ENCODE peak calls at places on chromosome 4, in nine cellular contexts. One of them, this sample, is unnamed. For H3K27me3, the result is how much of the 10 kb centered on the place peaks cover.

GRCh38 chr4:95215991-95216605 is 332.7 kb downstream of the UNC5C start:
- DNase-seq in naive thymus-derived CD4-positive, alpha-beta T cell: no peak
- DNase-seq in bronchial epithelial cell: no peak
- DNase-seq in thoracic aorta: no peak
- DNase-seq in left lung: no peak
- DNase-seq in CD4-positive, CD25-positive, alpha-beta regulatory T cell: no peak
- DNase-seq in CD4-positive, alpha-beta T cell: no peak
- DNase-seq in PC-9: no peak
- DNase-seq in heart right ventricle: no peak
- DNase-seq in this sample: no peak

GRCh38 chr4:128519163-128519810 is 231.7 kb upstream of the PGRMC2 start:
- DNase-seq in heart right ventricle: peak
- DNase-seq in CD4-positive, alpha-beta T cell: no peak
- DNase-seq in left lung: no peak
- DNase-seq in bronchial epithelial cell: no peak
- DNase-seq in CD4-positive, CD25-positive, alpha-beta regulatory T cell: no peak
- DNase-seq in thoracic aorta: no peak
- DNase-seq in naive thymus-derived CD4-positive, alpha-beta T cell: no peak
- DNase-seq in PC-9: no peak
- DNase-seq in this sample: no peak

GRCh38 chr4:101284546-101284945 is 62.8 kb downstream of the PPP3CA start:
- DNase-seq in bronchial epithelial cell: peak
- DNase-seq in naive thymus-derived CD4-positive, alpha-beta T cell: no peak
- DNase-seq in thoracic aorta: no peak
- DNase-seq in CD4-positive, CD25-positive, alpha-beta regulatory T cell: no peak
- DNase-seq in CD4-positive, alpha-beta T cell: no peak
- DNase-seq in PC-9: no peak
- DNase-seq in left lung: no peak
- DNase-seq in heart right ventricle: no peak
- DNase-seq in this sample: no peak

GRCh38 chr4:98516042-98516440 is 142.4 kb downstream of the TSPAN5 start:
- DNase-seq in CD4-positive, CD25-positive, alpha-beta regulatory T cell: no peak
- DNase-seq in naive thymus-derived CD4-positive, alpha-beta T cell: no peak
- DNase-seq in CD4-positive, alpha-beta T cell: no peak
- DNase-seq in thoracic aorta: no peak
- DNase-seq in left lung: no peak
- DNase-seq in PC-9: no peak
- DNase-seq in heart right ventricle: no peak
- DNase-seq in bronchial epithelial cell: peak
- DNase-seq in this sample: peak

GRCh38 chr4:118765399-118765798 is 70.5 kb downstream of the SEC24D start:
- DNase-seq in naive thymus-derived CD4-positive, alpha-beta T cell: no peak
- DNase-seq in CD4-positive, alpha-beta T cell: no peak
- DNase-seq in PC-9: no peak
- DNase-seq in left lung: no peak
- DNase-seq in heart right ventricle: peak
- DNase-seq in thoracic aorta: no peak
- DNase-seq in CD4-positive, CD25-positive, alpha-beta regulatory T cell: no peak
- DNase-seq in bronchial epithelial cell: peak
- DNase-seq in this sample: peak

GRCh38 chr4:188399834-188400233 is 260.6 kb downstream of the TRIML1 start:
- DNase-seq in naive thymus-derived CD4-positive, alpha-beta T cell: no peak
- DNase-seq in PC-9: no peak
- DNase-seq in left lung: no peak
- DNase-seq in bronchial epithelial cell: peak
- DNase-seq in CD4-positive, alpha-beta T cell: no peak
- DNase-seq in heart right ventricle: no peak
- DNase-seq in thoracic aorta: no peak
- DNase-seq in CD4-positive, CD25-positive, alpha-beta regulatory T cell: no peak
- DNase-seq in this sample: no peak

GRCh38 chr4:172688536-172688935 is 480.1 kb upstream of the GALNT7 start:
- DNase-seq in thoracic aorta: no peak
- DNase-seq in bronchial epithelial cell: no peak
- DNase-seq in PC-9: no peak
- DNase-seq in CD4-positive, alpha-beta T cell: no peak
- DNase-seq in CD4-positive, CD25-positive, alpha-beta regulatory T cell: no peak
- DNase-seq in left lung: no peak
- DNase-seq in heart right ventricle: no peak
- DNase-seq in naive thymus-derived CD4-positive, alpha-beta T cell: no peak
- DNase-seq in this sample: no peak

GRCh38 chr4:138851626-138852443 is 163.7 kb upstream of the NOCT start:
- DNase-seq in PC-9: no peak
- DNase-seq in naive thymus-derived CD4-positive, alpha-beta T cell: no peak
- DNase-seq in CD4-positive, alpha-beta T cell: no peak
- DNase-seq in CD4-positive, CD25-positive, alpha-beta regulatory T cell: no peak
- DNase-seq in left lung: no peak
- DNase-seq in heart right ventricle: no peak
- DNase-seq in thoracic aorta: no peak
- DNase-seq in bronchial epithelial cell: peak
- DNase-seq in this sample: no peak

GRCh38 chr4:24394041-24394440 is 190.3 kb downstream of the DHX15 start:
- DNase-seq in heart right ventricle: no peak
- DNase-seq in bronchial epithelial cell: peak
- DNase-seq in CD4-positive, CD25-positive, alpha-beta regulatory T cell: no peak
- DNase-seq in naive thymus-derived CD4-positive, alpha-beta T cell: no peak
- DNase-seq in thoracic aorta: no peak
- DNase-seq in left lung: no peak
- DNase-seq in PC-9: no peak
- DNase-seq in CD4-positive, alpha-beta T cell: no peak
- DNase-seq in this sample: peak

GRCh38 chr4:84994280-84994679 is 27.8 kb upstream of the WDFY3 start:
- DNase-seq in CD4-positive, CD25-positive, alpha-beta regulatory T cell: no peak
- DNase-seq in naive thymus-derived CD4-positive, alpha-beta T cell: no peak
- DNase-seq in heart right ventricle: peak
- DNase-seq in CD4-positive, alpha-beta T cell: no peak
- DNase-seq in left lung: no peak
- DNase-seq in PC-9: no peak
- DNase-seq in thoracic aorta: no peak
- DNase-seq in bronchial epithelial cell: no peak
- DNase-seq in this sample: no peak

GRCh38 chr4:86640469-86640868 is 46.4 kb downstream of the PTPN13 start:
- DNase-seq in CD4-positive, alpha-beta T cell: no peak
- DNase-seq in naive thymus-derived CD4-positive, alpha-beta T cell: no peak
- DNase-seq in thoracic aorta: no peak
- DNase-seq in CD4-positive, CD25-positive, alpha-beta regulatory T cell: no peak
- DNase-seq in heart right ventricle: no peak
- DNase-seq in PC-9: no peak
- DNase-seq in left lung: no peak
- DNase-seq in bronchial epithelial cell: peak
- DNase-seq in this sample: peak

GRCh38 chr4:15598644-15599043 is 56.5 kb downstream of the FBXL5 start:
- DNase-seq in CD4-positive, CD25-positive, alpha-beta regulatory T cell: no peak
- DNase-seq in PC-9: no peak
- DNase-seq in left lung: no peak
- DNase-seq in heart right ventricle: no peak
- DNase-seq in bronchial epithelial cell: no peak
- DNase-seq in thoracic aorta: no peak
- DNase-seq in CD4-positive, alpha-beta T cell: no peak
- DNase-seq in naive thymus-derived CD4-positive, alpha-beta T cell: no peak
- DNase-seq in this sample: no peak

GRCh38 chr4:15601862-15602261 is 53.3 kb downstream of the FBXL5 start:
- DNase-seq in CD4-positive, alpha-beta T cell: no peak
- DNase-seq in naive thymus-derived CD4-positive, alpha-beta T cell: no peak
- DNase-seq in bronchial epithelial cell: peak
- DNase-seq in PC-9: no peak
- DNase-seq in CD4-positive, CD25-positive, alpha-beta regulatory T cell: no peak
- DNase-seq in left lung: no peak
- DNase-seq in thoracic aorta: no peak
- DNase-seq in heart right ventricle: no peak
- DNase-seq in this sample: no peak

GRCh38 chr4:15605537-15605936 is 49.6 kb downstream of the FBXL5 start:
- DNase-seq in naive thymus-derived CD4-positive, alpha-beta T cell: no peak
- DNase-seq in CD4-positive, CD25-positive, alpha-beta regulatory T cell: no peak
- DNase-seq in bronchial epithelial cell: no peak
- DNase-seq in thoracic aorta: no peak
- DNase-seq in heart right ventricle: no peak
- DNase-seq in PC-9: no peak
- DNase-seq in left lung: no peak
- DNase-seq in CD4-positive, alpha-beta T cell: no peak
- DNase-seq in this sample: no peak

DNA sequence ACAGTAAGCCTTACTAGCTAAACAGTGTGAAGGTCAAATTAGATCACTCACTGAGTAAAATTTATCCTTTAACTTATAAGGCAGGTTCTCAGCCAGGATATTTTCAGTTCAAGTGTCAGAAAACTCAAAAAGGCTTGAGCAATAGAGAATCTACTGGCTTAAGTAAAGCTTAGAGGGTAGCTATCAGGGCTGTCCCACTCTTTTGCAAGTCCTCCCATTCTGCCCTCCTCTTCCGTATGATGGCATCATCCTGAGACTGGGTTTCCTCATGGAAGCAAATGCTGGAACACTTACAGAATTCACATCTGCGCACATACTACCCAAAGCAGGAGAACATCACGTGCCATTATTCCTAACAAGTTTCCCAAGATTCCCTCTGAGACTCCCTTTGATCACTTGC is 55.0 kb downstream of the FBXL5 start:
- DNase-seq in bronchial epithelial cell: no peak
- DNase-seq in PC-9: no peak
- DNase-seq in CD4-positive, CD25-positive, alpha-beta regulatory T cell: no peak
- DNase-seq in left lung: no peak
- DNase-seq in heart right ventricle: no peak
- DNase-seq in thoracic aorta: no peak
- DNase-seq in naive thymus-derived CD4-positive, alpha-beta T cell: no peak
- DNase-seq in CD4-positive, alpha-beta T cell: no peak
- DNase-seq in this sample: no peak
- H3K27me3 ChIP-seq in bronchial epithelial cell: under half
- H3K27me3 ChIP-seq in PC-9: under half
- H3K27me3 ChIP-seq in CD4-positive, CD25-positive, alpha-beta regulatory T cell: under half
- H3K27me3 ChIP-seq in left lung: under half
- H3K27me3 ChIP-seq in heart right ventricle: under half
- H3K27me3 ChIP-seq in thoracic aorta: under half
- H3K27me3 ChIP-seq in naive thymus-derived CD4-positive, alpha-beta T cell: under half
- H3K27me3 ChIP-seq in CD4-positive, alpha-beta T cell: under half
- H3K27me3 ChIP-seq in this sample: under half

GRCh38 chr4:54428940-54429339 is 199.8 kb downstream of the PDGFRA start:
- DNase-seq in naive thymus-derived CD4-positive, alpha-beta T cell: no peak
- DNase-seq in bronchial epithelial cell: no peak
- DNase-seq in thoracic aorta: no peak
- DNase-seq in CD4-positive, alpha-beta T cell: no peak
- DNase-seq in CD4-positive, CD25-positive, alpha-beta regulatory T cell: no peak
- DNase-seq in heart right ventricle: no peak
- DNase-seq in left lung: no peak
- DNase-seq in PC-9: no peak
- DNase-seq in this sample: no peak
- H3K27me3 ChIP-seq in naive thymus-derived CD4-positive, alpha-beta T cell: under half
- H3K27me3 ChIP-seq in bronchial epithelial cell: under half
- H3K27me3 ChIP-seq in thoracic aorta: under half
- H3K27me3 ChIP-seq in CD4-positive, alpha-beta T cell: under half
- H3K27me3 ChIP-seq in CD4-positive, CD25-positive, alpha-beta regulatory T cell: under half
- H3K27me3 ChIP-seq in heart right ventricle: under half
- H3K27me3 ChIP-seq in left lung: under half
- H3K27me3 ChIP-seq in PC-9: under half
- H3K27me3 ChIP-seq in this sample: under half

GRCh38 chr4:52600275-52600674 is 58.8 kb downstream of the USP46 start:
- DNase-seq in left lung: no peak
- DNase-seq in heart right ventricle: peak
- DNase-seq in thoracic aorta: no peak
- DNase-seq in CD4-positive, CD25-positive, alpha-beta regulatory T cell: no peak
- DNase-seq in CD4-positive, alpha-beta T cell: no peak
- DNase-seq in PC-9: no peak
- DNase-seq in naive thymus-derived CD4-positive, alpha-beta T cell: no peak
- DNase-seq in bronchial epithelial cell: no peak
- DNase-seq in this sample: no peak

GRCh38 chr4:52606040-52606439 is 53.1 kb downstream of the USP46 start:
- DNase-seq in PC-9: no peak
- DNase-seq in bronchial epithelial cell: no peak
- DNase-seq in CD4-positive, alpha-beta T cell: no peak
- DNase-seq in thoracic aorta: no peak
- DNase-seq in CD4-positive, CD25-positive, alpha-beta regulatory T cell: no peak
- DNase-seq in heart right ventricle: no peak
- DNase-seq in naive thymus-derived CD4-positive, alpha-beta T cell: no peak
- DNase-seq in left lung: no peak
- DNase-seq in this sample: no peak

GRCh38 chr4:52606766-52607165 is 52.3 kb downstream of the USP46 start:
- DNase-seq in heart right ventricle: no peak
- DNase-seq in left lung: no peak
- DNase-seq in CD4-positive, CD25-positive, alpha-beta regulatory T cell: no peak
- DNase-seq in thoracic aorta: no peak
- DNase-seq in bronchial epithelial cell: no peak
- DNase-seq in naive thymus-derived CD4-positive, alpha-beta T cell: no peak
- DNase-seq in PC-9: no peak
- DNase-seq in CD4-positive, alpha-beta T cell: no peak
- DNase-seq in this sample: no peak

DNA sequence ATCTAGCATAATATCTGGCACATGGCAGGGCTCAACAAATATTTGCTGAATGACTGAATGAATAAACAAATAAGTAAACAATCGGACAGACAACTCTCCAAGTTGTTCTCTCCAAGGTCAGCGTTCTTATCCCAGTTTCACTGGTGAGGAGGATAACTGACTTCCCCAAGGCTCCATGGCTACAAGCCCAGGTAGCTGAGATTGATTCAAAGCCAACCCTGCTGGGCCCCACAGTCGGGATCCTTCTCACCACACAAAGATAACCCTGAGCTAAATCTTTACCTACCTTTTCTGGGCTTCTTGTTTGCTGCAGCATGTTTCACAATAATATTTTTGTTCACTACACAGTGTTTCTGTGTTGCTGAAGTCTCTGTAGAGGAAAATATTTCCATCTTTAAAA is 54.9 kb downstream of the USP46 start:
- DNase-seq in thoracic aorta: no peak
- DNase-seq in PC-9: no peak
- DNase-seq in bronchial epithelial cell: no peak
- DNase-seq in left lung: no peak
- DNase-seq in heart right ventricle: no peak
- DNase-seq in CD4-positive, CD25-positive, alpha-beta regulatory T cell: no peak
- DNase-seq in CD4-positive, alpha-beta T cell: no peak
- DNase-seq in naive thymus-derived CD4-positive, alpha-beta T cell: no peak
- DNase-seq in this sample: no peak
- H3K27me3 ChIP-seq in thoracic aorta: under half
- H3K27me3 ChIP-seq in PC-9: under half
- H3K27me3 ChIP-seq in bronchial epithelial cell: under half
- H3K27me3 ChIP-seq in left lung: under half
- H3K27me3 ChIP-seq in heart right ventricle: under half
- H3K27me3 ChIP-seq in CD4-positive, CD25-positive, alpha-beta regulatory T cell: under half
- H3K27me3 ChIP-seq in CD4-positive, alpha-beta T cell: under half
- H3K27me3 ChIP-seq in naive thymus-derived CD4-positive, alpha-beta T cell: under half
- H3K27me3 ChIP-seq in this sample: under half

DNA sequence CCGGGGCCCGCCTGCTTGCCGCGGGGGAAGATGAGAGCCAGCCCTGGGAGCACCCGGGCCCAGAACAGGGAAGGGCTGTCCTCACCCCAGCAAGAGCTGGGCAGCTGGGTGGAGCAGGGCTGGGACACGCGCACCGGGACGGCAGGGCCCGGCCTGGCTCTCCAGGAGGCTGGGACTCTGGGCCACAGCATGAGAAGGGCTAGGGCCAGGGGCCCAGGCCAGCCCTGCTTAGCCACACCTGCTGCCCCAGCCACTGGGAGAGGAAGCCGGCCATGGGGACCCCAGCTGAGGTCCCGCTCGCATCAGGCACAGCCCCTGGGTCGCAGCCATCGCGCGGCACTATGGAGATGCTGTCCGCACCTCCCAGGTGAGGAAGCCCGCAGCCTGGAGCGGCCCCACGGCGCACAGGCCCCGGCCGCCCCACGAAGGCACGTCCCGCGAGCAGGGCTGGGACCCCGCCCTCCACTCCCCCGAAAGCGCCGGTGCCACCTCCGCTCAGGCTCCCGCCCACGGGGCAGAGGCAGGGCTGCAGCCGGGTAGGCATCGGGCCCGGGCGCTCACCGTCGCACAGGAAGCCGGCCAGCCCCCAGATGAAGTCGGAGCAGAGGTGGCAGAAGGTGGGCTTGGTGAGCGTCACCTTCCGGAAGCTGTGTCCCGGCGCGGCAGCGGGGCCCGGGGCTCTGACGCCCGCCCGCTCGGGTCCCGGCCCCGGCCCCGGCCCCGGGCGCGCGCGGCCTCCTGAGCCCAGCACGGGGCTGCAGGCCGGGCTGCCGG is 531 bp downstream of the DGKQ start:
- DNase-seq in thoracic aorta: no peak
- DNase-seq in heart right ventricle: no peak
- DNase-seq in naive thymus-derived CD4-positive, alpha-beta T cell: peak
- DNase-seq in left lung: peak
- DNase-seq in bronchial epithelial cell: no peak
- DNase-seq in PC-9: peak
- DNase-seq in CD4-positive, alpha-beta T cell: peak
- DNase-seq in CD4-positive, CD25-positive, alpha-beta regulatory T cell: peak
- DNase-seq in this sample: no peak
- H3K27me3 ChIP-seq in thoracic aorta: under half
- H3K27me3 ChIP-seq in heart right ventricle: under half
- H3K27me3 ChIP-seq in naive thymus-derived CD4-positive, alpha-beta T cell: under half
- H3K27me3 ChIP-seq in left lung: under half
- H3K27me3 ChIP-seq in bronchial epithelial cell: under half
- H3K27me3 ChIP-seq in PC-9: under half
- H3K27me3 ChIP-seq in CD4-positive, alpha-beta T cell: under half
- H3K27me3 ChIP-seq in CD4-positive, CD25-positive, alpha-beta regulatory T cell: under half
- H3K27me3 ChIP-seq in this sample: under half

This sample was measured in BJ.